ENCODE peak calls at places on chromosomes 3 and 15, in six cellular contexts. R is NCI-H1417, N is nephron progenitor cell, K is neural crest cell, I is RWPE1, T is left lung. H is an unnamed sample.

GRCh38 chr3:179945569-179945968 is 91.2 kb downstream of the PEX5L start:
- DNase-seq in R (no peak), N (no peak), K (no peak), I (no peak), T (no peak), H (no peak)

GRCh38 chr3:5013021-5013906 is 34.0 kb downstream of the BHLHE40 start:
- DNase-seq in R (no peak), N (no peak), K (no peak), I (peak; percentile 77), T (peak; percentile 84), H (no peak)

GRCh38 chr3:184335661-184336483 is 1.5 kb upstream of the FAM131A start:
- DNase-seq in R (peak; percentile 72), N (peak; percentile 95), K (peak; percentile 82), I (peak; percentile 76), T (peak; percentile 96), H (peak; percentile 50)

GRCh38 chr15:40995656-40996055 is 42.4 kb downstream of the CHAC1 start:
- DNase-seq in R (no peak), N (no peak), K (no peak), I (no peak), T (no peak), H (no peak)

GRCh38 chr3:187794731-187795130 is 49.5 kb upstream of the BCL6 start:
- DNase-seq in R (no peak), N (no peak), K (no peak), I (no peak), T (no peak), H (no peak)

GRCh38 chr3:16064660-16065414 is 109.6 kb upstream of the GALNT15 start:
- DNase-seq in R (no peak), N (no peak), K (no peak), I (no peak), T (no peak), H (no peak)

GRCh38 chr15:90869601-90870353 is 1.4 kb downstream of the FURIN start:
- DNase-seq in R (peak; percentile 63), N (peak; percentile 60), K (peak; percentile 29), I (peak; percentile 80), T (peak; percentile 90), H (peak; percentile 89)

GRCh38 chr15:74782596-74783071 is 754 bp downstream of the CSK start:
- DNase-seq in R (no peak), N (no peak), K (no peak), I (no peak), T (no peak), H (no peak)

GRCh38 chr3:174439621-174440349 is 419.3 kb upstream of the NAALADL2 start:
- DNase-seq in R (no peak), N (no peak), K (no peak), I (peak; percentile 43), T (no peak), H (peak; percentile 44)

GRCh38 chr3:71702131-71703024 is 22.8 kb downstream of the EIF4E3 start:
- DNase-seq in R (no peak), N (no peak), K (no peak), I (peak; percentile 38), T (no peak), H (no peak)

GRCh38 chr15:80780416-80781221 is 1.4 kb downstream of the CEMIP start:
- DNase-seq in R (no peak), N (peak; percentile 95), K (peak; percentile 80), I (peak; percentile 75), T (peak; percentile 87), H (no peak)

GRCh38 chr15:49877871-49878511 is 241.0 kb downstream of the ATP8B4 start:
- DNase-seq in R (no peak), N (no peak), K (no peak), I (no peak), T (no peak), H (no peak)

GRCh38 chr15:71627188-71627587 is 183.2 kb upstream of the NR2E3 start:
- DNase-seq in R (no peak), N (no peak), K (no peak), I (no peak), T (no peak), H (no peak)

GRCh38 chr3:122794483-122794778 is 438 bp upstream of the SLC49A4 start:
- DNase-seq in R (no peak), N (no peak), K (no peak), I (no peak), T (no peak), H (no peak)

GRCh38 chr15:25058080-25058785 is 103.4 kb downstream of the SNRPN start:
- DNase-seq in R (no peak), N (no peak), K (no peak), I (no peak), T (no peak), H (no peak)

GRCh38 chr3:50246517-50246954 is 10.5 kb downstream of the GNAI2 start:
- DNase-seq in R (no peak), N (no peak), K (no peak), I (peak; percentile 83), T (peak; percentile 79), H (no peak)

GRCh38 chr3:133489466-133490085 is 83.9 kb upstream of the CDV3 start:
- DNase-seq in R (no peak), N (no peak), K (no peak), I (no peak), T (no peak), H (no peak)

GRCh38 chr15:50164458-50164857 is 17.5 kb upstream of the SLC27A2 start:
- DNase-seq in R (no peak), N (no peak), K (no peak), I (no peak), T (no peak), H (no peak)

GRCh38 chr15:52295421-52295991 is at the start of gene MYO5C:
- DNase-seq in R (peak; percentile 69), N (peak; percentile 78), K (peak; percentile 51), I (peak; percentile 89), T (peak; percentile 94), H (peak; percentile 30)

GRCh38 chr3:52088445-52089367 is 32.3 kb upstream of the DUSP7 start:
- DNase-seq in R (no peak), N (peak; percentile 39), K (peak; percentile 22), I (no peak), T (peak; percentile 55), H (no peak)

GRCh38 chr3:62665627-62666433 is 209.4 kb downstream of the CADPS start:
- DNase-seq in R (peak; percentile 58), N (peak; percentile 87), K (peak; percentile 80), I (peak; percentile 36), T (peak; percentile 49), H (peak; percentile 60)

GRCh38 chr15:40029979-40030893 is 8.7 kb downstream of the SRP14 start:
- DNase-seq in R (no peak), N (peak; percentile 46), K (no peak), I (no peak), T (no peak), H (no peak)

GRCh38 chr3:35505181-35505580 is 134.1 kb upstream of the ARPP21 start:
- DNase-seq in R (peak; percentile 5), N (peak; percentile 73), K (peak; percentile 8), I (no peak), T (peak; percentile 39), H (no peak)

GRCh38 chr3:14925729-14926591 is 21.4 kb upstream of the NR2C2 start:
- DNase-seq in R (peak; percentile 53), N (peak; percentile 37), K (peak; percentile 38), I (peak; percentile 38), T (no peak), H (peak; percentile 47)

GRCh38 chr3:20375302-20375701 is 189.3 kb upstream of the SGO1 start:
- DNase-seq in R (no peak), N (no peak), K (no peak), I (no peak), T (no peak), H (no peak)

GRCh38 chr3:32292085-32292796 is 53.8 kb downstream of the CMTM8 start:
- DNase-seq in R (no peak), N (no peak), K (no peak), I (no peak), T (no peak), H (no peak)

GRCh38 chr3:12886106-12886679 is 44.8 kb upstream of the RPL32 start:
- DNase-seq in R (no peak), N (no peak), K (no peak), I (no peak), T (no peak), H (no peak)

GRCh38 chr3:100042144-100042543 is 72.2 kb downstream of the FILIP1L start:
- DNase-seq in R (no peak), N (no peak), K (no peak), I (peak; percentile 45), T (no peak), H (no peak)

GRCh38 chr15:78195735-78196201 is 38.6 kb downstream of the ACSBG1 start:
- DNase-seq in R (peak; percentile 11), N (peak; percentile 46), K (no peak), I (peak; percentile 67), T (no peak), H (peak; percentile 15)

GRCh38 chr15:78007965-78008886 is 69.3 kb downstream of the TBC1D2B start:
- DNase-seq in R (no peak), N (no peak), K (no peak), I (peak; percentile 81), T (peak; percentile 84), H (no peak)

GRCh38 chr15:92907880-92908279 is 7.8 kb downstream of the CHD2 start:
- DNase-seq in R (no peak), N (no peak), K (no peak), I (no peak), T (no peak), H (no peak)

GRCh38 chr3:79461129-79461792 is 306.5 kb downstream of the ROBO1 start:
- DNase-seq in R (no peak), N (no peak), K (no peak), I (no peak), T (no peak), H (no peak)

GRCh38 chr3:94071713-94072284 is 8.9 kb downstream of the NSUN3 start:
- DNase-seq in R (no peak), N (no peak), K (no peak), I (no peak), T (no peak), H (no peak)

H was measured in NCI-H460.